ENCODE peak calls at places on chromosomes 16 and 17, in five cellular contexts. B, W, F, G and A are unnamed samples.

GRCh38 chr17:35406568-35406967 is 25.7 kb downstream of the SLFN12 start:
- DNase-seq in F (no peak), G (no peak), B (no peak), W (no peak), A (no peak)

GRCh38 chr17:1769826-1770477 is 8.1 kb downstream of the SERPINF1 start:
- DNase-seq in F (no peak), B (no peak), G (no peak), W (no peak), A (no peak)

GRCh38 chr16:31404353-31405064 is 11.4 kb downstream of the ITGAD start:
- DNase-seq in B (no peak), G (no peak), W (no peak), F (no peak), A (no peak)

GRCh38 chr17:30304778-30305177 is 13.0 kb upstream of the BLMH start:
- DNase-seq in W (no peak), B (no peak), G (no peak), F (no peak), A (no peak)

GRCh38 chr17:16351831-16352230 is 1.4 kb downstream of the CENPV start:
- DNase-seq in F (no peak), W (no peak), G (no peak), B (no peak), A (no peak)

GRCh38 chr17:19342611-19343255 is 19.8 kb downstream of the B9D1 start:
- DNase-seq in G (peak; percentile 46), F (peak; percentile 26), W (no peak), B (no peak), A (no peak)

GRCh38 chr16:75105306-75106061 is 11.1 kb downstream of the LDHD start:
- DNase-seq in B (peak; percentile 69), F (peak; percentile 77), G (no peak), W (no peak), A (peak; percentile 63)

GRCh38 chr16:4358831-4359561 is 7.9 kb upstream of the PAM16 start:
- DNase-seq in B (no peak), W (peak; percentile 65), G (peak; percentile 69), F (peak; percentile 71), A (peak; percentile 46)

GRCh38 chr16:75591001-75591852 is 25.0 kb downstream of the GABARAPL2 start:
- DNase-seq in F (peak; percentile 77), W (peak; percentile 40), G (no peak), B (peak; percentile 68), A (peak; percentile 7)

GRCh38 chr17:39674702-39675389 is 6.6 kb downstream of the PNMT start:
- DNase-seq in B (peak; percentile 45), G (peak; percentile 60), F (no peak), W (no peak), A (no peak)

GRCh38 chr17:60577147-60577925 is 22.7 kb upstream of the PPM1D start:
- DNase-seq in G (no peak), F (peak; percentile 53), B (peak; percentile 48), W (peak; percentile 50), A (no peak)

GRCh38 chr16:67198238-67198734 is 645 bp upstream of the ELMO3 start:
- DNase-seq in F (no peak), W (no peak), G (peak; percentile 79), B (no peak), A (peak; percentile 50)

GRCh38 chr17:61568219-61569072 is 22.6 kb downstream of the NACA2 start:
- DNase-seq in W (no peak), B (no peak), G (no peak), F (no peak), A (no peak)

GRCh38 chr17:61474235-61474927 is 22.2 kb downstream of the TBX4 start:
- DNase-seq in G (peak; percentile 2), W (no peak), B (no peak), F (no peak), A (no peak)

GRCh38 chr17:79626156-79626890 is 15.5 kb upstream of the RBFOX3 start:
- DNase-seq in B (peak; percentile 13), W (no peak), F (peak; percentile 9), G (peak; percentile 12), A (no peak)

GRCh38 chr17:35748323-35748960 is 4.6 kb downstream of the GAS2L2 start:
- DNase-seq in B (no peak), W (no peak), G (no peak), F (no peak), A (no peak)

GRCh38 chr16:9134739-9135138 is 43.3 kb downstream of the HAPSTR1 start:
- DNase-seq in B (no peak), W (no peak), F (no peak), G (peak; percentile 69), A (peak; percentile 45)

GRCh38 chr17:39270923-39271322 is 45.2 kb upstream of the STAC2 start:
- DNase-seq in B (no peak), W (no peak), G (no peak), F (no peak), A (no peak)

GRCh38 chr16:15533386-15533785 is 99.0 kb downstream of the BMERB1 start:
- DNase-seq in B (no peak), W (no peak), G (no peak), F (no peak), A (no peak)

GRCh38 chr16:51049276-51049675 is 101.8 kb downstream of the SALL1 start:
- DNase-seq in W (no peak), F (no peak), B (no peak), G (no peak), A (no peak)

GRCh38 chr17:78408476-78409020 is 30.1 kb downstream of the PGS1 start:
- DNase-seq in B (no peak), G (peak; percentile 79), W (no peak), F (no peak), A (no peak)
- H3K4me1 ChIP-seq in B (peaks cover 4% of the 10 kb centered on the region), G (peaks cover 68% of the 10 kb centered on the region), W (no peaks in the 10 kb centered on the region), F (no peaks in the 10 kb centered on the region), A (peaks cover 71% of the 10 kb centered on the region)

GRCh38 chr17:33751702-33752065 is 458.6 kb upstream of the ASIC2 start:
- DNase-seq in B (no peak), W (no peak), F (no peak), G (no peak), A (no peak)
- H3K4me3 ChIP-seq in B (no peak overlapping the region), W (no peak overlapping the region), F (no peak overlapping the region), G (no peak overlapping the region), A (no peak overlapping the region)

DNA sequence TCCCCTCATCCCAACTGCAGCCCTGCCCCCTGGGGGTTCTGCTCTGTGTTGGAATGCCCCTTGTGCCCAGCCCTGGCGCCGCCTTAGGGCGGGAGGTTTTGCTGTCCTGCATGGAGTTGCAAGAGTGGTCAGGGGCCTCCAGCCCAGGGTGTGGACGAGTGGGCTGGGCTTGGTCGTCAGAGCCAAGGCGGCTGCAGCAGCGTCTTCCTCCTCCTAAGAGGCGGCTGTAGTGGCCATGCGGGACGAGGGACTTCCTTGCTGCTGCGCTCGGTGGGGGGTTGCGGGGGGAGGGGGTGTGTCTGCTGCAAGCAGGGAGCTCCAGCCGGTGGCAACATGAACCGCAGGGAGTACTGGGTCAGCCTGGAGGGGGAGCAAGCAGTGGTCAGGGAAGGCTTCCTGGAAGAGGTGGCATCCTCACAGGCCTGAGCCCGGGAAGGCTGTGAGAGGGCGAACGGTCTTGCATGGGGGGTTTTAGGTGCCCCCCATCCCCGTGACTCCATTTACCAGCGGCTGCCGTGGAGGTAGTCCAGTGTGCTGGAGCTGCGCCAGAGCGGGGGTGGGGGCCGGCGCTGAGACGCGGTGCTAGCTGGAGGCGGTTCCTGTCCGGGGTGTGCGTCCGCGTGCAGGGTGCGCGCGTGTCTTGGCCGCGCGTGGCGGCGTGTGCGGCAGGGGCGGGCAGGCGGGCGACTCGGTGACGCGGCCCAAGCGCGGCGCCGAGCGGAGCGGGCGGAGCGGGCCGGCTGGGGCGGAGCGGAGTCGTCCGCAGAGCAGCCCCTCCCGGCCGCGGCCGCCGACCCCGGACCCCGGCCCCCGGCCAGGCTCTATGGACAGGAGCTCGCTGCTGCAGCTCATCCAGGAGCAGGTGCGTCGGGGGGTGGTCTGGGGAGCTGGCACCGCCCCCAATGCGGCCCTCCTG is at the start of gene RHBDL1:
- DNase-seq in B (no peak), F (no peak), G (no peak), W (no peak), A (no peak)
- H3K4me1 ChIP-seq in B (peaks cover 24% of the 10 kb centered on the region), F (no peaks in the 10 kb centered on the region), G (peaks cover 35% of the 10 kb centered on the region), W (peaks cover 8% of the 10 kb centered on the region), A (peaks cover 8% of the 10 kb centered on the region)

DNA sequence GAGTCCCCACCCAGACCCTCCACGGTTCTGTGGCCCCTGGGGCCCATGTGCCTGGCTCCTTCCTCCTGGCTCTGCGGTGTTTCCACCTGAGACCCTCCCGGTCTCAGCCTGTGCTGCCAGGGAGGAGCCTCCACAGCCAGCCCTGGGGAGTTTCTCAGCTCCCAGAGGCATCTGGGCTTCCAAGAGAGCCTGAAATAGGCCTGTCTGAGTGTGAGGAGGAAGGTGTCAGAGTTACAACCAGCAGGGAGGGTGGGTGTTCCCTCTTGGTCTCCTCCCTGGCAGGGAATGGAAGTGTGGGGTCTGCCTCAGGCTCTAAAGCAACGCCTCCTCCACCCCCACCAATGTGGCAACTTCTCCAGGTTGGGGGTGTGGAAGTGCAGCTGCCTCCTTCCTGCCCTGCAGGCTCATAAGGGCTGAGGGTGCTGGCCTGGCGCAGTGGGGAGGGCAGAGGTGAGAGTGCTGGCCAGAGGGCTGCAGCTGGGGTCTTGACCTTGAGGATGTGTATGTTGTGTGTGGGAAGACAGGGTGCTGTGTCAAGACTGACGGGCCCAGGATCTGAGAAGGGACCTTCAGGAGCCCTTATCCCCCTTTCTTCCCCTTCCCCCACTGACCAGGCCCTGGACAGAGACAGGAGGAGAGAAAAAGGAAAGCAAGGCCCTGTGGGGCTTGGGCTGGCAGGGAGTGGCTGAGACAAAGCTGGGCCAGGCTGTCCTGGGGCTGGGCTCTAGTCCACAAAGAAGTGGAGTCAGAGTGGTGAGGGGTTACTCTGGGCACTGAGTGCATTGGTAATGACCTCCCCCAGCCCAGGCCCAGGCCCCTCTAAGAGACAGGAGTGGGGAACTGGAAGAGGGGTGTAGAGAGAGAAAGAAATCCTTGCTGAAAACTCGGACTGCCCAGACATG is 2.4 kb downstream of the CYGB start:
- DNase-seq in B (no peak), F (no peak), G (no peak), W (no peak), A (no peak)
- H3K4me3 ChIP-seq in B (no peak overlapping the region), F (no peak overlapping the region), G (no peak overlapping the region), W (no peak overlapping the region), A (no peak overlapping the region)

DNA sequence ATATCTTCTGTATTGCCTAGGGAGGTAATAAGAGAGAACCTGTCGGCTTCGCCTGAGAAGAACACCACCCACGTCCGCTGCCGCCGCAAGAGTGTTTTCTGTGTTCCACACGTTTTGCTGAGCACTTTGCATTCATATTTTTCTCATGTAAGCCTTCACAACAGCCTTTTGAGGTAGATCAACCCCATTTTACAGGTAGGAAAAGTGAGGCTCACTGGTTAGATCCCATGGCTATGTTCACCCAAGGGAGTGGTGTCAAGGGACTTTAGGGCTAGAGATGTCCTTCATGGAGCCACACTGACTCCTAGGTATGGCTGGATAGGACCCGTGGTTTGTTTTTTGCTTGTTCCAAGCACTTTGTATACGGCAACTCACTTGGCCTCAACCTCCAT is 87.0 kb upstream of the LGALS9 start:
- DNase-seq in G (no peak), F (no peak), B (no peak), W (no peak), A (no peak)
- H3K4me1 ChIP-seq in G (peaks cover 39% of the 10 kb centered on the region), F (peaks cover 6% of the 10 kb centered on the region), B (peaks cover 28% of the 10 kb centered on the region), W (peaks cover 23% of the 10 kb centered on the region), A (peaks cover 4% of the 10 kb centered on the region)

DNA sequence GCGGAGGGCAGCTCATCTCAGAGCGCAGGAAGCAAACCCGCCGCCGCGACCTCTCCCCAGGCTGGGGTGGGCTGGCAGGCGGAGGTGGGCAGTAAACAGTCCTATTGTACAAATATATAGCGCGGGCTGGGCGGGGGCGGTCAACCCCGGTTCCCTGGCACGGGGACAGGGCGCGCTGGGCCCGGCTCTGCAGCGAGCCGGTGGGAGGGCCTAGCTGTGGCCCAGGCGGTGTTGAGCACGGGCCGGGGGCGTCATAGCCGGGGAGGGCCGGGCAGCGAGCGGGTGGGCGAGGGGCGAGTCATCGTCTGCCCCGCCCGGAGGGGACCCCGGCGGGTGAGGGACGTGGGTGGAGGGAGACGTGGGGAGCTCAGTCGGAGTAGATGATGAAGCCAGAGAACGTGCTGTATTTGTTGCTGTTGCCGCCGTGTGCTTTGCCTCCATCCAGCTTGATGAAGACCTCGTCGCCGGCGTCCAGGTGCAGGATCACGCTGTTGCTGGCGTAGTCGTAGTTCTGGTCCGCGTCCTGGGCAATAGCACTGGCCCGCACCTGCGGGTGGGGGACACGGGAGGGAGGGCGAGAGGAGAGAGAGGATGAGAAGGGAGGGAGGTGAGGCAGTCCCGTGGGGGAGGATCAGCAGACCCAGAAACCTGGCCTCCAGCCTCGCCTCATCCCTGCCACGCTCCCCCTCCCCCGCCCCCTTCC is 8.1 kb downstream of the C1QL1 start:
- DNase-seq in F (peak; percentile 56), G (peak; percentile 45), B (no peak), W (no peak), A (no peak)
- H3K4me3 ChIP-seq in F (no peak overlapping the region), G (no peak overlapping the region), B (no peak overlapping the region), W (peak overlapping the region; percentile 20), A (no peak overlapping the region)